ENCODE peak calls at places on chromosome 16, in nine cellular contexts. X is memory B cell, Y is HepG2, G is SHP77, M is SJSA1, B is ureter, W is DMS79, L is HFF-Myc, E is T-helper 9 cell. I is an unnamed sample.

GRCh38 chr16:53843084-53843483 is 139.1 kb downstream of the FTO start:
- DNase-seq in L (no peak), M (no peak), W (no peak), G (no peak), E (no peak), X (no peak), Y (no peak), B (no peak), I (no peak)

GRCh38 chr16:49341706-49342105 is 31.9 kb upstream of the C16orf78 start:
- DNase-seq in E (no peak), G (no peak), X (no peak), W (no peak), B (peak), Y (no peak), M (no peak), L (no peak), I (no peak)

GRCh38 chr16:19830902-19831555 is 53.6 kb downstream of the GPRC5B start:
- DNase-seq in G (no peak), W (no peak), E (no peak), M (no peak), L (no peak), Y (no peak), B (no peak), X (no peak), I (no peak)

GRCh38 chr16:2019919-2020831 is 590 bp downstream of the NPW start:
- DNase-seq in M (no peak), B (no peak), L (no peak), X (no peak), E (no peak), W (no peak), G (no peak), Y (no peak), I (no peak)

GRCh38 chr16:30771726-30772125 is 9.6 kb downstream of the RNF40 start:
- DNase-seq in B (no peak), Y (no peak), M (no peak), G (no peak), E (no peak), W (no peak), X (no peak), L (no peak), I (no peak)

GRCh38 chr16:53754938-53755910 is 51.3 kb downstream of the FTO start:
- DNase-seq in X (no peak), E (no peak), G (peak), Y (no peak), W (peak), M (no peak), L (no peak), B (no peak), I (no peak)

GRCh38 chr16:75710344-75710743 is 9.1 kb upstream of the DUXB start:
- DNase-seq in E (no peak), W (no peak), Y (no peak), L (no peak), M (no peak), X (no peak), B (no peak), G (no peak), I (no peak)

GRCh38 chr16:17466876-17467275 is 3.9 kb downstream of the XYLT1 start:
- DNase-seq in M (peak), G (no peak), B (no peak), L (no peak), X (no peak), E (no peak), Y (no peak), W (no peak), I (no peak)

GRCh38 chr16:15521758-15522509 is 87.5 kb downstream of the BMERB1 start:
- DNase-seq in X (no peak), Y (no peak), E (no peak), B (no peak), W (peak), G (no peak), M (no peak), L (no peak), I (no peak)

GRCh38 chr16:1126577-1126976 is 26.3 kb upstream of the CACNA1H start:
- DNase-seq in L (no peak), Y (no peak), G (no peak), X (no peak), M (no peak), B (no peak), E (no peak), W (no peak), I (no peak)

GRCh38 chr16:64122177-64122576 is 999.7 kb downstream of the CDH11 start:
- DNase-seq in E (no peak), W (no peak), Y (no peak), L (no peak), M (no peak), B (no peak), G (no peak), X (no peak), I (no peak)

GRCh38 chr16:66069576-66069975 is 296.9 kb upstream of the CDH5 start:
- DNase-seq in E (no peak), M (no peak), X (no peak), G (no peak), L (no peak), W (no peak), B (no peak), Y (no peak), I (no peak)

GRCh38 chr16:67551972-67552371 is 10.4 kb upstream of the CTCF start:
- DNase-seq in Y (no peak), G (peak), E (no peak), B (no peak), W (no peak), X (no peak), M (no peak), L (no peak), I (no peak)

GRCh38 chr16:57390635-57391307 is 13.8 kb upstream of the CCL17 start:
- DNase-seq in G (no peak), M (no peak), X (no peak), Y (no peak), L (no peak), B (no peak), W (no peak), E (no peak), I (no peak)

GRCh38 chr16:31271621-31272190 is 11.9 kb downstream of the ITGAM start:
- DNase-seq in G (no peak), Y (no peak), E (no peak), X (no peak), B (no peak), W (no peak), M (no peak), L (no peak), I (no peak)

GRCh38 chr16:69049146-69049545 is 56.3 kb upstream of the HAS3 start:
- DNase-seq in W (no peak), E (no peak), G (no peak), X (no peak), Y (no peak), B (no peak), L (no peak), M (peak), I (no peak)

GRCh38 chr16:30113031-30113710 is at the start of gene GDPD3:
- DNase-seq in X (no peak), B (peak), Y (peak), W (no peak), M (no peak), G (no peak), E (no peak), L (no peak), I (no peak)

GRCh38 chr16:12703935-12704334 is 99.8 kb downstream of the CPPED1 start:
- DNase-seq in Y (no peak), G (no peak), W (no peak), M (no peak), X (no peak), B (no peak), L (peak), E (no peak), I (no peak)

GRCh38 chr16:60142991-60143705 is 1409.0 kb upstream of the GOT2 start:
- DNase-seq in G (no peak), M (no peak), W (no peak), B (no peak), E (no peak), Y (no peak), L (no peak), X (no peak), I (no peak)

GRCh38 chr16:35823342-35823741 is 2363.9 kb downstream of the TP53TG3F start:
- DNase-seq in G (no peak), M (no peak), W (no peak), L (no peak), X (no peak), Y (no peak), E (no peak), B (no peak), I (no peak)

GRCh38 chr16:609984-610383 is 20.1 kb downstream of the RAB40C start:
- DNase-seq in L (no peak), M (no peak), Y (no peak), W (no peak), G (no peak), B (no peak), X (no peak), E (no peak), I (no peak)

GRCh38 chr16:88726981-88727380 is 20.7 kb downstream of the CTU2 start:
- DNase-seq in L (no peak), B (no peak), Y (no peak), X (no peak), E (no peak), W (no peak), G (no peak), M (no peak), I (no peak)

GRCh38 chr16:86834451-86835035 is 256.2 kb downstream of the FOXL1 start:
- DNase-seq in W (no peak), Y (no peak), B (no peak), L (peak), E (no peak), G (no peak), X (no peak), M (peak), I (no peak)

GRCh38 chr16:12311887-12312286 is 335.4 kb downstream of the SNX29 start:
- DNase-seq in W (no peak), B (no peak), L (no peak), G (no peak), M (no peak), Y (no peak), X (no peak), E (no peak), I (no peak)

GRCh38 chr16:4182581-4183257 is 59.2 kb downstream of the SRL start:
- DNase-seq in L (no peak), X (no peak), G (no peak), M (no peak), W (no peak), Y (no peak), E (no peak), B (no peak), I (no peak)

GRCh38 chr16:83971165-83972130 is 3.4 kb downstream of the NECAB2 start:
- DNase-seq in M (no peak), X (no peak), B (no peak), Y (no peak), W (no peak), L (no peak), E (no peak), G (no peak), I (no peak)

GRCh38 chr16:69823831-69824563 is 61.9 kb downstream of the WWP2 start:
- DNase-seq in G (no peak), Y (no peak), X (peak), L (no peak), E (no peak), B (no peak), M (no peak), W (no peak), I (no peak)

GRCh38 chr16:65071371-65072311 is 50.2 kb downstream of the CDH11 start:
- DNase-seq in E (no peak), Y (no peak), X (no peak), M (peak), B (peak), L (no peak), W (no peak), G (peak), I (no peak)

GRCh38 chr16:83137326-83137770 is 510.6 kb downstream of the CDH13 start:
- DNase-seq in X (no peak), L (peak), E (no peak), G (no peak), B (no peak), Y (peak), M (peak), W (no peak), I (no peak)

GRCh38 chr16:72856797-72857196 is 191.1 kb downstream of the ZFHX3 start:
- DNase-seq in X (no peak), Y (peak), M (no peak), L (no peak), G (peak), W (no peak), B (no peak), E (no peak), I (no peak)

GRCh38 chr16:30649725-30650368 is 913 bp upstream of the PRR14 start:
- DNase-seq in Y (no peak), E (no peak), M (no peak), W (no peak), G (no peak), X (no peak), B (no peak), L (no peak), I (peak)

GRCh38 chr16:4314532-4315184 is 1.2 kb upstream of the GLIS2 start:
- DNase-seq in L (no peak), G (no peak), X (no peak), E (no peak), M (no peak), W (no peak), B (no peak), Y (no peak), I (no peak)

GRCh38 chr16:11687606-11688519 is 19.6 kb downstream of the SNN start:
- DNase-seq in Y (no peak), M (no peak), W (no peak), G (no peak), B (no peak), X (no peak), E (no peak), L (no peak), I (no peak)

GRCh38 chr16:74837056-74837455 is 62.4 kb upstream of the FA2H start:
- DNase-seq in W (peak), B (no peak), Y (no peak), X (no peak), L (no peak), M (no peak), E (no peak), G (no peak), I (no peak)

GRCh38 chr16:71467810-71468209 is 5.8 kb upstream of the ZNF23 start:
- DNase-seq in Y (peak), X (peak), E (peak), G (no peak), L (no peak), M (peak), W (no peak), B (no peak), I (no peak)

GRCh38 chr16:52861614-52862022 is 191.1 kb downstream of the CHD9NB start:
- DNase-seq in B (no peak), G (peak), Y (peak), L (no peak), M (peak), W (no peak), X (no peak), E (no peak), I (no peak)

GRCh38 chr16:86672215-86672863 is 94.0 kb downstream of the FOXL1 start:
- DNase-seq in X (no peak), G (no peak), Y (no peak), M (no peak), W (no peak), B (no peak), E (no peak), L (no peak), I (no peak)

GRCh38 chr16:86505185-86505898 is 5.0 kb upstream of the FOXF1 start:
- DNase-seq in B (no peak), G (no peak), M (peak), Y (no peak), X (no peak), L (no peak), W (no peak), E (no peak), I (no peak)

I was measured in activated CD4-positive, alpha-beta T cell treated with anti-CD3 and anti-CD28 coated beads for 1 hour.